ENCODE peak calls at places on chromosomes 5 and 9, in four cellular contexts. One of them, this sample, is unnamed.

GRCh38 chr9:248278-248961 is 33.8 kb downstream of the DOCK8 start:
- ATAC-seq in activated T-cell treated with anti-CD3 and anti-CD28 coated beads, Interleukin-2, amount 50 U/mL, for 72 hours: peak; percentile 92
- ATAC-seq in A549: no peak
- ATAC-seq in activated CD8-positive, alpha-beta T cell treated with anti-CD3 and anti-CD28 coated beads, Interleukin-2, amount 10 ng/mL, durations not matched to agents 7 days and 5 days: peak; percentile 57
- ATAC-seq in this sample: no peak

GRCh38 chr9:93500571-93501298 is 47.4 kb upstream of the FAM120AOS start:
- ATAC-seq in activated T-cell treated with anti-CD3 and anti-CD28 coated beads, Interleukin-2, amount 50 U/mL, for 72 hours: no peak
- ATAC-seq in A549: peak; percentile 51
- ATAC-seq in activated CD8-positive, alpha-beta T cell treated with anti-CD3 and anti-CD28 coated beads, Interleukin-2, amount 10 ng/mL, durations not matched to agents 7 days and 5 days: peak; percentile 35
- ATAC-seq in this sample: no peak

GRCh38 chr9:37927611-37928551 is 24.0 kb upstream of the SLC25A51 start:
- ATAC-seq in activated T-cell treated with anti-CD3 and anti-CD28 coated beads, Interleukin-2, amount 50 U/mL, for 72 hours: no peak
- ATAC-seq in A549: no peak
- ATAC-seq in activated CD8-positive, alpha-beta T cell treated with anti-CD3 and anti-CD28 coated beads, Interleukin-2, amount 10 ng/mL, durations not matched to agents 7 days and 5 days: no peak
- ATAC-seq in this sample: no peak

GRCh38 chr9:131719262-131719908 is 20.5 kb downstream of the RAPGEF1 start:
- ATAC-seq in activated T-cell treated with anti-CD3 and anti-CD28 coated beads, Interleukin-2, amount 50 U/mL, for 72 hours: peak; percentile 24
- ATAC-seq in A549: no peak
- ATAC-seq in activated CD8-positive, alpha-beta T cell treated with anti-CD3 and anti-CD28 coated beads, Interleukin-2, amount 10 ng/mL, durations not matched to agents 7 days and 5 days: no peak
- ATAC-seq in this sample: peak; percentile 78

GRCh38 chr9:82513242-82513750 is 524.7 kb downstream of the SPATA31D1 start:
- ATAC-seq in activated T-cell treated with anti-CD3 and anti-CD28 coated beads, Interleukin-2, amount 50 U/mL, for 72 hours: no peak
- ATAC-seq in A549: no peak
- ATAC-seq in activated CD8-positive, alpha-beta T cell treated with anti-CD3 and anti-CD28 coated beads, Interleukin-2, amount 10 ng/mL, durations not matched to agents 7 days and 5 days: no peak
- ATAC-seq in this sample: no peak

GRCh38 chr9:127629468-127630081 is 17.5 kb downstream of the STXBP1 start:
- ATAC-seq in activated T-cell treated with anti-CD3 and anti-CD28 coated beads, Interleukin-2, amount 50 U/mL, for 72 hours: no peak
- ATAC-seq in A549: peak; percentile 69
- ATAC-seq in activated CD8-positive, alpha-beta T cell treated with anti-CD3 and anti-CD28 coated beads, Interleukin-2, amount 10 ng/mL, durations not matched to agents 7 days and 5 days: no peak
- ATAC-seq in this sample: no peak

GRCh38 chr5:37983463-37983862 is 143.6 kb upstream of the GDNF start:
- ATAC-seq in activated T-cell treated with anti-CD3 and anti-CD28 coated beads, Interleukin-2, amount 50 U/mL, for 72 hours: no peak
- ATAC-seq in A549: no peak
- ATAC-seq in activated CD8-positive, alpha-beta T cell treated with anti-CD3 and anti-CD28 coated beads, Interleukin-2, amount 10 ng/mL, durations not matched to agents 7 days and 5 days: no peak
- ATAC-seq in this sample: no peak

GRCh38 chr5:179901915-179902762 is 5.6 kb downstream of the TBC1D9B start:
- ATAC-seq in activated T-cell treated with anti-CD3 and anti-CD28 coated beads, Interleukin-2, amount 50 U/mL, for 72 hours: no peak
- ATAC-seq in A549: no peak
- ATAC-seq in activated CD8-positive, alpha-beta T cell treated with anti-CD3 and anti-CD28 coated beads, Interleukin-2, amount 10 ng/mL, durations not matched to agents 7 days and 5 days: no peak
- ATAC-seq in this sample: no peak

GRCh38 chr9:112283854-112284253 is 49.6 kb downstream of the PTBP3 start:
- ATAC-seq in activated T-cell treated with anti-CD3 and anti-CD28 coated beads, Interleukin-2, amount 50 U/mL, for 72 hours: no peak
- ATAC-seq in A549: no peak
- ATAC-seq in activated CD8-positive, alpha-beta T cell treated with anti-CD3 and anti-CD28 coated beads, Interleukin-2, amount 10 ng/mL, durations not matched to agents 7 days and 5 days: no peak
- ATAC-seq in this sample: no peak

GRCh38 chr9:7137040-7137439 is 379.3 kb downstream of the KDM4C start:
- ATAC-seq in activated T-cell treated with anti-CD3 and anti-CD28 coated beads, Interleukin-2, amount 50 U/mL, for 72 hours: no peak
- ATAC-seq in A549: no peak
- ATAC-seq in activated CD8-positive, alpha-beta T cell treated with anti-CD3 and anti-CD28 coated beads, Interleukin-2, amount 10 ng/mL, durations not matched to agents 7 days and 5 days: no peak
- ATAC-seq in this sample: no peak

GRCh38 chr5:135615581-135616260 is 36.9 kb upstream of the CXCL14 start:
- ATAC-seq in activated T-cell treated with anti-CD3 and anti-CD28 coated beads, Interleukin-2, amount 50 U/mL, for 72 hours: no peak
- ATAC-seq in A549: no peak
- ATAC-seq in activated CD8-positive, alpha-beta T cell treated with anti-CD3 and anti-CD28 coated beads, Interleukin-2, amount 10 ng/mL, durations not matched to agents 7 days and 5 days: no peak
- ATAC-seq in this sample: no peak

GRCh38 chr5:111245654-111246053 is 21.5 kb downstream of the CAMK4 start:
- ATAC-seq in activated T-cell treated with anti-CD3 and anti-CD28 coated beads, Interleukin-2, amount 50 U/mL, for 72 hours: no peak
- ATAC-seq in A549: no peak
- ATAC-seq in activated CD8-positive, alpha-beta T cell treated with anti-CD3 and anti-CD28 coated beads, Interleukin-2, amount 10 ng/mL, durations not matched to agents 7 days and 5 days: no peak
- ATAC-seq in this sample: no peak

GRCh38 chr9:132030626-132031325 is 48.9 kb downstream of the MED27 start:
- ATAC-seq in activated T-cell treated with anti-CD3 and anti-CD28 coated beads, Interleukin-2, amount 50 U/mL, for 72 hours: peak; percentile 43
- ATAC-seq in A549: no peak
- ATAC-seq in activated CD8-positive, alpha-beta T cell treated with anti-CD3 and anti-CD28 coated beads, Interleukin-2, amount 10 ng/mL, durations not matched to agents 7 days and 5 days: no peak
- ATAC-seq in this sample: no peak

GRCh38 chr9:106880863-106881262 is 17.9 kb downstream of the ZNF462 start:
- ATAC-seq in activated T-cell treated with anti-CD3 and anti-CD28 coated beads, Interleukin-2, amount 50 U/mL, for 72 hours: no peak
- ATAC-seq in A549: no peak
- ATAC-seq in activated CD8-positive, alpha-beta T cell treated with anti-CD3 and anti-CD28 coated beads, Interleukin-2, amount 10 ng/mL, durations not matched to agents 7 days and 5 days: no peak
- ATAC-seq in this sample: no peak

GRCh38 chr5:89282038-89282831 is 399.3 kb upstream of the MEF2C start:
- ATAC-seq in activated T-cell treated with anti-CD3 and anti-CD28 coated beads, Interleukin-2, amount 50 U/mL, for 72 hours: no peak
- ATAC-seq in A549: no peak
- ATAC-seq in activated CD8-positive, alpha-beta T cell treated with anti-CD3 and anti-CD28 coated beads, Interleukin-2, amount 10 ng/mL, durations not matched to agents 7 days and 5 days: no peak
- ATAC-seq in this sample: peak; percentile 52

GRCh38 chr5:91848453-91848852 is 465.3 kb upstream of the ARRDC3 start:
- ATAC-seq in activated T-cell treated with anti-CD3 and anti-CD28 coated beads, Interleukin-2, amount 50 U/mL, for 72 hours: no peak
- ATAC-seq in A549: peak; percentile 97
- ATAC-seq in activated CD8-positive, alpha-beta T cell treated with anti-CD3 and anti-CD28 coated beads, Interleukin-2, amount 10 ng/mL, durations not matched to agents 7 days and 5 days: no peak
- ATAC-seq in this sample: no peak

GRCh38 chr9:133618726-133619125 is 9.5 kb upstream of the FAM163B start:
- ATAC-seq in activated T-cell treated with anti-CD3 and anti-CD28 coated beads, Interleukin-2, amount 50 U/mL, for 72 hours: no peak
- ATAC-seq in A549: no peak
- ATAC-seq in activated CD8-positive, alpha-beta T cell treated with anti-CD3 and anti-CD28 coated beads, Interleukin-2, amount 10 ng/mL, durations not matched to agents 7 days and 5 days: no peak
- ATAC-seq in this sample: no peak

GRCh38 chr9:71663216-71663615 is 105.1 kb downstream of the CEMIP2 start:
- ATAC-seq in activated T-cell treated with anti-CD3 and anti-CD28 coated beads, Interleukin-2, amount 50 U/mL, for 72 hours: no peak
- ATAC-seq in A549: no peak
- ATAC-seq in activated CD8-positive, alpha-beta T cell treated with anti-CD3 and anti-CD28 coated beads, Interleukin-2, amount 10 ng/mL, durations not matched to agents 7 days and 5 days: no peak
- ATAC-seq in this sample: no peak

GRCh38 chr5:102277059-102277621 is 18.9 kb downstream of the SLCO4C1 start:
- ATAC-seq in activated T-cell treated with anti-CD3 and anti-CD28 coated beads, Interleukin-2, amount 50 U/mL, for 72 hours: no peak
- ATAC-seq in A549: no peak
- ATAC-seq in activated CD8-positive, alpha-beta T cell treated with anti-CD3 and anti-CD28 coated beads, Interleukin-2, amount 10 ng/mL, durations not matched to agents 7 days and 5 days: no peak
- ATAC-seq in this sample: no peak

GRCh38 chr5:179300834-179301233 is 44.4 kb downstream of the ADAMTS2 start:
- ATAC-seq in activated T-cell treated with anti-CD3 and anti-CD28 coated beads, Interleukin-2, amount 50 U/mL, for 72 hours: no peak
- ATAC-seq in A549: no peak
- ATAC-seq in activated CD8-positive, alpha-beta T cell treated with anti-CD3 and anti-CD28 coated beads, Interleukin-2, amount 10 ng/mL, durations not matched to agents 7 days and 5 days: no peak
- ATAC-seq in this sample: no peak

GRCh38 chr9:95116002-95116819 is 201.3 kb downstream of the FANCC start:
- ATAC-seq in activated T-cell treated with anti-CD3 and anti-CD28 coated beads, Interleukin-2, amount 50 U/mL, for 72 hours: no peak
- ATAC-seq in A549: peak; percentile 63
- ATAC-seq in activated CD8-positive, alpha-beta T cell treated with anti-CD3 and anti-CD28 coated beads, Interleukin-2, amount 10 ng/mL, durations not matched to agents 7 days and 5 days: no peak
- ATAC-seq in this sample: no peak

GRCh38 chr5:174106997-174107655 is 61.6 kb downstream of the NSG2 start:
- ATAC-seq in activated T-cell treated with anti-CD3 and anti-CD28 coated beads, Interleukin-2, amount 50 U/mL, for 72 hours: no peak
- ATAC-seq in A549: no peak
- ATAC-seq in activated CD8-positive, alpha-beta T cell treated with anti-CD3 and anti-CD28 coated beads, Interleukin-2, amount 10 ng/mL, durations not matched to agents 7 days and 5 days: no peak
- ATAC-seq in this sample: no peak

GRCh38 chr9:135085830-135086546 is 1.5 kb upstream of the OLFM1 start:
- ATAC-seq in activated T-cell treated with anti-CD3 and anti-CD28 coated beads, Interleukin-2, amount 50 U/mL, for 72 hours: peak; percentile 53
- ATAC-seq in A549: peak; percentile 85
- ATAC-seq in activated CD8-positive, alpha-beta T cell treated with anti-CD3 and anti-CD28 coated beads, Interleukin-2, amount 10 ng/mL, durations not matched to agents 7 days and 5 days: no peak
- ATAC-seq in this sample: no peak

GRCh38 chr9:133862585-133863041 is 124.5 kb upstream of the SARDH start:
- ATAC-seq in activated T-cell treated with anti-CD3 and anti-CD28 coated beads, Interleukin-2, amount 50 U/mL, for 72 hours: no peak
- ATAC-seq in A549: no peak
- ATAC-seq in activated CD8-positive, alpha-beta T cell treated with anti-CD3 and anti-CD28 coated beads, Interleukin-2, amount 10 ng/mL, durations not matched to agents 7 days and 5 days: no peak
- ATAC-seq in this sample: no peak

GRCh38 chr9:34710023-34710422 is at the start of gene CCL21:
- ATAC-seq in activated T-cell treated with anti-CD3 and anti-CD28 coated beads, Interleukin-2, amount 50 U/mL, for 72 hours: no peak
- ATAC-seq in A549: no peak
- ATAC-seq in activated CD8-positive, alpha-beta T cell treated with anti-CD3 and anti-CD28 coated beads, Interleukin-2, amount 10 ng/mL, durations not matched to agents 7 days and 5 days: no peak
- ATAC-seq in this sample: no peak

GRCh38 chr5:73693573-73694061 is 67.6 kb downstream of the ARHGEF28 start:
- ATAC-seq in activated T-cell treated with anti-CD3 and anti-CD28 coated beads, Interleukin-2, amount 50 U/mL, for 72 hours: peak; percentile 33
- ATAC-seq in A549: peak; percentile 75
- ATAC-seq in activated CD8-positive, alpha-beta T cell treated with anti-CD3 and anti-CD28 coated beads, Interleukin-2, amount 10 ng/mL, durations not matched to agents 7 days and 5 days: no peak
- ATAC-seq in this sample: no peak

GRCh38 chr9:106862115-106862945 is 636 bp upstream of the ZNF462 start:
- ATAC-seq in activated T-cell treated with anti-CD3 and anti-CD28 coated beads, Interleukin-2, amount 50 U/mL, for 72 hours: peak; percentile 41
- ATAC-seq in A549: peak; percentile 31
- ATAC-seq in activated CD8-positive, alpha-beta T cell treated with anti-CD3 and anti-CD28 coated beads, Interleukin-2, amount 10 ng/mL, durations not matched to agents 7 days and 5 days: no peak
- ATAC-seq in this sample: no peak

GRCh38 chr5:138649775-138650174 is 74.6 kb upstream of the HSPA9 start:
- ATAC-seq in activated T-cell treated with anti-CD3 and anti-CD28 coated beads, Interleukin-2, amount 50 U/mL, for 72 hours: no peak
- ATAC-seq in A549: no peak
- ATAC-seq in activated CD8-positive, alpha-beta T cell treated with anti-CD3 and anti-CD28 coated beads, Interleukin-2, amount 10 ng/mL, durations not matched to agents 7 days and 5 days: no peak
- ATAC-seq in this sample: no peak

GRCh38 chr5:1161832-1162229 is 39.6 kb upstream of the SLC6A19 start:
- ATAC-seq in activated T-cell treated with anti-CD3 and anti-CD28 coated beads, Interleukin-2, amount 50 U/mL, for 72 hours: no peak
- ATAC-seq in A549: peak; percentile 14
- ATAC-seq in activated CD8-positive, alpha-beta T cell treated with anti-CD3 and anti-CD28 coated beads, Interleukin-2, amount 10 ng/mL, durations not matched to agents 7 days and 5 days: no peak
- ATAC-seq in this sample: no peak

GRCh38 chr9:36818242-36818938 is 215.7 kb downstream of the PAX5 start:
- ATAC-seq in activated T-cell treated with anti-CD3 and anti-CD28 coated beads, Interleukin-2, amount 50 U/mL, for 72 hours: no peak
- ATAC-seq in A549: peak; percentile 36
- ATAC-seq in activated CD8-positive, alpha-beta T cell treated with anti-CD3 and anti-CD28 coated beads, Interleukin-2, amount 10 ng/mL, durations not matched to agents 7 days and 5 days: no peak
- ATAC-seq in this sample: peak; percentile 35

GRCh38 chr9:125509476-125509875 is 197.5 kb downstream of the MAPKAP1 start:
- ATAC-seq in activated T-cell treated with anti-CD3 and anti-CD28 coated beads, Interleukin-2, amount 50 U/mL, for 72 hours: no peak
- ATAC-seq in A549: no peak
- ATAC-seq in activated CD8-positive, alpha-beta T cell treated with anti-CD3 and anti-CD28 coated beads, Interleukin-2, amount 10 ng/mL, durations not matched to agents 7 days and 5 days: no peak
- ATAC-seq in this sample: no peak

GRCh38 chr9:37565661-37566618 is 10.2 kb downstream of the FBXO10 start:
- ATAC-seq in activated T-cell treated with anti-CD3 and anti-CD28 coated beads, Interleukin-2, amount 50 U/mL, for 72 hours: no peak
- ATAC-seq in A549: no peak
- ATAC-seq in activated CD8-positive, alpha-beta T cell treated with anti-CD3 and anti-CD28 coated beads, Interleukin-2, amount 10 ng/mL, durations not matched to agents 7 days and 5 days: no peak
- ATAC-seq in this sample: peak; percentile 95

GRCh38 chr5:15719784-15720183 is 219.8 kb downstream of the FBXL7 start:
- ATAC-seq in activated T-cell treated with anti-CD3 and anti-CD28 coated beads, Interleukin-2, amount 50 U/mL, for 72 hours: no peak
- ATAC-seq in A549: no peak
- ATAC-seq in activated CD8-positive, alpha-beta T cell treated with anti-CD3 and anti-CD28 coated beads, Interleukin-2, amount 10 ng/mL, durations not matched to agents 7 days and 5 days: no peak
- ATAC-seq in this sample: no peak

GRCh38 chr9:4620046-4620765 is 41.9 kb upstream of the PLPP6 start:
- ATAC-seq in activated T-cell treated with anti-CD3 and anti-CD28 coated beads, Interleukin-2, amount 50 U/mL, for 72 hours: peak; percentile 81
- ATAC-seq in A549: no peak
- ATAC-seq in activated CD8-positive, alpha-beta T cell treated with anti-CD3 and anti-CD28 coated beads, Interleukin-2, amount 10 ng/mL, durations not matched to agents 7 days and 5 days: peak; percentile 76
- ATAC-seq in this sample: peak; percentile 12

GRCh38 chr5:172800088-172800551 is 29.1 kb upstream of the DUSP1 start:
- ATAC-seq in activated T-cell treated with anti-CD3 and anti-CD28 coated beads, Interleukin-2, amount 50 U/mL, for 72 hours: no peak
- ATAC-seq in A549: peak; percentile 71
- ATAC-seq in activated CD8-positive, alpha-beta T cell treated with anti-CD3 and anti-CD28 coated beads, Interleukin-2, amount 10 ng/mL, durations not matched to agents 7 days and 5 days: no peak
- ATAC-seq in this sample: no peak